ENCODE peak calls at places on chromosome 17, in eight cellular contexts. H is left lobe of liver; V is A549; W is H54; P is stimulated activated CD4-positive, alpha-beta T cell treated with anti-CD3 and anti-CD28 coated beads, Interleukin-4, amount 100 ng/mL, for 1 hour; T is AG04449; A is germinal center; X is HFFc6. I is an unnamed sample.

GRCh38 chr17:48723555-48724239 is 712 bp downstream of the PRAC2 start:
- DNase-seq in H (no peak), V (no peak), W (no peak), P (no peak), T (no peak), A (no peak), X (no peak), I (no peak)

GRCh38 chr17:31524926-31525800 is 133.7 kb downstream of the RAB11FIP4 start:
- DNase-seq in H (peak), V (peak), W (peak), P (peak), T (peak), A (peak), X (peak), I (peak)

GRCh38 chr17:42908872-42909700 is 8.5 kb downstream of the G6PC1 start:
- DNase-seq in H (no peak), V (no peak), W (no peak), P (no peak), T (no peak), A (no peak), X (no peak), I (no peak)

GRCh38 chr17:67022451-67022810 is 21.9 kb upstream of the CACNG1 start:
- DNase-seq in H (no peak), V (no peak), W (no peak), P (no peak), T (no peak), A (no peak), X (no peak), I (no peak)

GRCh38 chr17:8995711-8996110 is 25.6 kb upstream of the NTN1 start:
- DNase-seq in H (no peak), V (no peak), W (no peak), P (no peak), T (no peak), A (no peak), X (no peak), I (no peak)

GRCh38 chr17:80034977-80035686 is 540 bp downstream of the TBC1D16 start:
- DNase-seq in H (peak), V (no peak), W (peak), P (peak), T (no peak), A (peak), X (peak), I (peak)

GRCh38 chr17:9522074-9522473 is 53.5 kb downstream of the STX8 start:
- DNase-seq in H (no peak), V (peak), W (peak), P (no peak), T (no peak), A (no peak), X (peak), I (no peak)

GRCh38 chr17:3982113-3982512 is 17.9 kb upstream of the ATP2A3 start:
- DNase-seq in H (no peak), V (no peak), W (no peak), P (no peak), T (no peak), A (no peak), X (no peak), I (no peak)

GRCh38 chr17:71709974-71710373 is 410.8 kb upstream of the SOX9 start:
- DNase-seq in H (no peak), V (no peak), W (no peak), P (no peak), T (no peak), A (no peak), X (peak), I (no peak)

GRCh38 chr17:19000531-19001011 is 4.0 kb downstream of the FAM83G start:
- DNase-seq in H (no peak), V (no peak), W (peak), P (no peak), T (no peak), A (no peak), X (no peak), I (no peak)

GRCh38 chr17:40621558-40621957 is 26.1 kb downstream of the SMARCE1 start:
- DNase-seq in H (no peak), V (no peak), W (no peak), P (no peak), T (no peak), A (no peak), X (no peak), I (no peak)

GRCh38 chr17:34533811-34534527 is 45.4 kb upstream of the TMEM132E start:
- DNase-seq in H (no peak), V (no peak), W (no peak), P (no peak), T (no peak), A (no peak), X (no peak), I (no peak)

GRCh38 chr17:80839401-80839800 is 152.2 kb upstream of the CHMP6 start:
- DNase-seq in H (no peak), V (no peak), W (no peak), P (no peak), T (no peak), A (no peak), X (no peak), I (no peak)

GRCh38 chr17:77449908-77450741 is 309.4 kb downstream of the SEC14L1 start:
- DNase-seq in H (peak), V (peak), W (peak), P (peak), T (no peak), A (no peak), X (peak), I (no peak)

GRCh38 chr17:14749269-14749668 is 448.4 kb downstream of the HS3ST3B1 start:
- DNase-seq in H (no peak), V (no peak), W (no peak), P (no peak), T (no peak), A (no peak), X (no peak), I (no peak)

GRCh38 chr17:44354582-44355309 is 8.9 kb downstream of the FAM171A2 start:
- DNase-seq in H (no peak), V (no peak), W (no peak), P (peak), T (no peak), A (peak), X (no peak), I (peak)

GRCh38 chr17:4536742-4537411 is 18.3 kb downstream of the MYBBP1A start:
- DNase-seq in H (no peak), V (no peak), W (no peak), P (no peak), T (no peak), A (no peak), X (no peak), I (no peak)

GRCh38 chr17:16584273-16584995 is 15.4 kb upstream of the ZNF287 start:
- DNase-seq in H (peak), V (peak), W (peak), P (peak), T (peak), A (peak), X (peak), I (peak)

I was measured in stimulated activated CD8-positive, alpha-beta memory T cell treated with anti-CD3 and anti-CD28 coated beads, Interleukin-15, amount 100 ng/mL, for 1 hour.